ENCODE peak calls at places on chromosomes 5 and 9, in six cellular contexts. One of them, this sample, is unnamed.

GRCh38 chr5:171632618-171633017 is 153.0 kb upstream of the SMIM23 start:
- DNase-seq in stimulated activated CD4-positive, alpha-beta T cell treated with anti-CD3 and anti-CD28 coated beads, Interleukin-2, amount 100 ng/mL, for 48 hours: no peak
- DNase-seq in stimulated activated CD8-positive, alpha-beta memory T cell treated with anti-CD3 and anti-CD28 coated beads, Interleukin-2, amount 100 ng/mL, for 1 hour: no peak
- DNase-seq in activated CD4-positive, alpha-beta T cell treated with anti-CD3 and anti-CD28 coated beads for 48 hours: no peak
- DNase-seq in stimulated activated naive B cell treated with anti-CD40 and anti-IgM and Interleukin-4, amounts not matched to agents 10 μg/mL and 1 μg/mL and 100 μg/mL, for 72 hours: no peak
- DNase-seq in activated CD4-positive, CD25-positive, alpha-beta regulatory T cell: no peak
- DNase-seq in this sample: no peak

GRCh38 chr9:111099199-111100005 is 61.1 kb upstream of the LPAR1 start:
- DNase-seq in activated CD4-positive, CD25-positive, alpha-beta regulatory T cell: no peak
- DNase-seq in stimulated activated CD4-positive, alpha-beta T cell treated with anti-CD3 and anti-CD28 coated beads, Interleukin-2, amount 100 ng/mL, for 48 hours: no peak
- DNase-seq in activated CD4-positive, alpha-beta T cell treated with anti-CD3 and anti-CD28 coated beads for 48 hours: no peak
- DNase-seq in stimulated activated naive B cell treated with anti-CD40 and anti-IgM and Interleukin-4, amounts not matched to agents 10 μg/mL and 1 μg/mL and 100 μg/mL, for 72 hours: no peak
- DNase-seq in stimulated activated CD8-positive, alpha-beta memory T cell treated with anti-CD3 and anti-CD28 coated beads, Interleukin-2, amount 100 ng/mL, for 1 hour: no peak
- DNase-seq in this sample: no peak

GRCh38 chr5:170809551-170809950 is 26.0 kb downstream of the GABRP start:
- DNase-seq in activated CD4-positive, CD25-positive, alpha-beta regulatory T cell: no peak
- DNase-seq in stimulated activated CD8-positive, alpha-beta memory T cell treated with anti-CD3 and anti-CD28 coated beads, Interleukin-2, amount 100 ng/mL, for 1 hour: no peak
- DNase-seq in stimulated activated CD4-positive, alpha-beta T cell treated with anti-CD3 and anti-CD28 coated beads, Interleukin-2, amount 100 ng/mL, for 48 hours: no peak
- DNase-seq in activated CD4-positive, alpha-beta T cell treated with anti-CD3 and anti-CD28 coated beads for 48 hours: no peak
- DNase-seq in stimulated activated naive B cell treated with anti-CD40 and anti-IgM and Interleukin-4, amounts not matched to agents 10 μg/mL and 1 μg/mL and 100 μg/mL, for 72 hours: no peak
- DNase-seq in this sample: no peak

GRCh38 chr5:102747386-102748166 is 7.5 kb upstream of the PAM start:
- DNase-seq in stimulated activated CD8-positive, alpha-beta memory T cell treated with anti-CD3 and anti-CD28 coated beads, Interleukin-2, amount 100 ng/mL, for 1 hour: no peak
- DNase-seq in stimulated activated naive B cell treated with anti-CD40 and anti-IgM and Interleukin-4, amounts not matched to agents 10 μg/mL and 1 μg/mL and 100 μg/mL, for 72 hours: no peak
- DNase-seq in activated CD4-positive, alpha-beta T cell treated with anti-CD3 and anti-CD28 coated beads for 48 hours: no peak
- DNase-seq in activated CD4-positive, CD25-positive, alpha-beta regulatory T cell: no peak
- DNase-seq in stimulated activated CD4-positive, alpha-beta T cell treated with anti-CD3 and anti-CD28 coated beads, Interleukin-2, amount 100 ng/mL, for 48 hours: no peak
- DNase-seq in this sample: no peak

GRCh38 chr9:128276008-128276573 is at the start of gene SWI5:
- DNase-seq in activated CD4-positive, alpha-beta T cell treated with anti-CD3 and anti-CD28 coated beads for 48 hours: peak; percentile 100
- DNase-seq in activated CD4-positive, CD25-positive, alpha-beta regulatory T cell: peak; percentile 100
- DNase-seq in stimulated activated CD4-positive, alpha-beta T cell treated with anti-CD3 and anti-CD28 coated beads, Interleukin-2, amount 100 ng/mL, for 48 hours: peak; percentile 100
- DNase-seq in stimulated activated naive B cell treated with anti-CD40 and anti-IgM and Interleukin-4, amounts not matched to agents 10 μg/mL and 1 μg/mL and 100 μg/mL, for 72 hours: peak; percentile 99
- DNase-seq in stimulated activated CD8-positive, alpha-beta memory T cell treated with anti-CD3 and anti-CD28 coated beads, Interleukin-2, amount 100 ng/mL, for 1 hour: peak; percentile 100
- DNase-seq in this sample: peak; percentile 100

GRCh38 chr9:133125706-133126696 is 5.0 kb upstream of the RALGDS start:
- DNase-seq in stimulated activated naive B cell treated with anti-CD40 and anti-IgM and Interleukin-4, amounts not matched to agents 10 μg/mL and 1 μg/mL and 100 μg/mL, for 72 hours: peak; percentile 58
- DNase-seq in activated CD4-positive, CD25-positive, alpha-beta regulatory T cell: no peak
- DNase-seq in activated CD4-positive, alpha-beta T cell treated with anti-CD3 and anti-CD28 coated beads for 48 hours: no peak
- DNase-seq in stimulated activated CD4-positive, alpha-beta T cell treated with anti-CD3 and anti-CD28 coated beads, Interleukin-2, amount 100 ng/mL, for 48 hours: no peak
- DNase-seq in stimulated activated CD8-positive, alpha-beta memory T cell treated with anti-CD3 and anti-CD28 coated beads, Interleukin-2, amount 100 ng/mL, for 1 hour: no peak
- DNase-seq in this sample: no peak

GRCh38 chr9:125949247-125949646 is 202.1 kb downstream of the PBX3 start:
- DNase-seq in stimulated activated naive B cell treated with anti-CD40 and anti-IgM and Interleukin-4, amounts not matched to agents 10 μg/mL and 1 μg/mL and 100 μg/mL, for 72 hours: no peak
- DNase-seq in stimulated activated CD8-positive, alpha-beta memory T cell treated with anti-CD3 and anti-CD28 coated beads, Interleukin-2, amount 100 ng/mL, for 1 hour: no peak
- DNase-seq in activated CD4-positive, CD25-positive, alpha-beta regulatory T cell: no peak
- DNase-seq in activated CD4-positive, alpha-beta T cell treated with anti-CD3 and anti-CD28 coated beads for 48 hours: no peak
- DNase-seq in stimulated activated CD4-positive, alpha-beta T cell treated with anti-CD3 and anti-CD28 coated beads, Interleukin-2, amount 100 ng/mL, for 48 hours: no peak
- DNase-seq in this sample: no peak

GRCh38 chr5:158755971-158756370 is 343.7 kb downstream of the EBF1 start:
- DNase-seq in activated CD4-positive, CD25-positive, alpha-beta regulatory T cell: no peak
- DNase-seq in activated CD4-positive, alpha-beta T cell treated with anti-CD3 and anti-CD28 coated beads for 48 hours: no peak
- DNase-seq in stimulated activated CD8-positive, alpha-beta memory T cell treated with anti-CD3 and anti-CD28 coated beads, Interleukin-2, amount 100 ng/mL, for 1 hour: no peak
- DNase-seq in stimulated activated CD4-positive, alpha-beta T cell treated with anti-CD3 and anti-CD28 coated beads, Interleukin-2, amount 100 ng/mL, for 48 hours: no peak
- DNase-seq in stimulated activated naive B cell treated with anti-CD40 and anti-IgM and Interleukin-4, amounts not matched to agents 10 μg/mL and 1 μg/mL and 100 μg/mL, for 72 hours: no peak
- DNase-seq in this sample: no peak

GRCh38 chr5:91151947-91152346 is 231.2 kb downstream of the ARRDC3 start:
- DNase-seq in activated CD4-positive, alpha-beta T cell treated with anti-CD3 and anti-CD28 coated beads for 48 hours: no peak
- DNase-seq in stimulated activated naive B cell treated with anti-CD40 and anti-IgM and Interleukin-4, amounts not matched to agents 10 μg/mL and 1 μg/mL and 100 μg/mL, for 72 hours: no peak
- DNase-seq in stimulated activated CD4-positive, alpha-beta T cell treated with anti-CD3 and anti-CD28 coated beads, Interleukin-2, amount 100 ng/mL, for 48 hours: no peak
- DNase-seq in activated CD4-positive, CD25-positive, alpha-beta regulatory T cell: no peak
- DNase-seq in stimulated activated CD8-positive, alpha-beta memory T cell treated with anti-CD3 and anti-CD28 coated beads, Interleukin-2, amount 100 ng/mL, for 1 hour: no peak
- DNase-seq in this sample: no peak

GRCh38 chr5:158100373-158100902 is 241.5 kb upstream of the CLINT1 start:
- DNase-seq in stimulated activated CD8-positive, alpha-beta memory T cell treated with anti-CD3 and anti-CD28 coated beads, Interleukin-2, amount 100 ng/mL, for 1 hour: no peak
- DNase-seq in stimulated activated CD4-positive, alpha-beta T cell treated with anti-CD3 and anti-CD28 coated beads, Interleukin-2, amount 100 ng/mL, for 48 hours: no peak
- DNase-seq in activated CD4-positive, alpha-beta T cell treated with anti-CD3 and anti-CD28 coated beads for 48 hours: no peak
- DNase-seq in activated CD4-positive, CD25-positive, alpha-beta regulatory T cell: no peak
- DNase-seq in stimulated activated naive B cell treated with anti-CD40 and anti-IgM and Interleukin-4, amounts not matched to agents 10 μg/mL and 1 μg/mL and 100 μg/mL, for 72 hours: no peak
- DNase-seq in this sample: no peak

GRCh38 chr5:75818661-75819060 is 101.4 kb upstream of the POC5 start:
- DNase-seq in activated CD4-positive, alpha-beta T cell treated with anti-CD3 and anti-CD28 coated beads for 48 hours: no peak
- DNase-seq in stimulated activated CD4-positive, alpha-beta T cell treated with anti-CD3 and anti-CD28 coated beads, Interleukin-2, amount 100 ng/mL, for 48 hours: no peak
- DNase-seq in activated CD4-positive, CD25-positive, alpha-beta regulatory T cell: no peak
- DNase-seq in stimulated activated naive B cell treated with anti-CD40 and anti-IgM and Interleukin-4, amounts not matched to agents 10 μg/mL and 1 μg/mL and 100 μg/mL, for 72 hours: no peak
- DNase-seq in stimulated activated CD8-positive, alpha-beta memory T cell treated with anti-CD3 and anti-CD28 coated beads, Interleukin-2, amount 100 ng/mL, for 1 hour: no peak
- DNase-seq in this sample: no peak

GRCh38 chr9:97567894-97568202 is 65.3 kb downstream of the TSTD2 start:
- DNase-seq in activated CD4-positive, CD25-positive, alpha-beta regulatory T cell: no peak
- DNase-seq in stimulated activated CD4-positive, alpha-beta T cell treated with anti-CD3 and anti-CD28 coated beads, Interleukin-2, amount 100 ng/mL, for 48 hours: no peak
- DNase-seq in stimulated activated CD8-positive, alpha-beta memory T cell treated with anti-CD3 and anti-CD28 coated beads, Interleukin-2, amount 100 ng/mL, for 1 hour: no peak
- DNase-seq in activated CD4-positive, alpha-beta T cell treated with anti-CD3 and anti-CD28 coated beads for 48 hours: no peak
- DNase-seq in stimulated activated naive B cell treated with anti-CD40 and anti-IgM and Interleukin-4, amounts not matched to agents 10 μg/mL and 1 μg/mL and 100 μg/mL, for 72 hours: no peak
- DNase-seq in this sample: no peak

GRCh38 chr5:119179857-119180641 is 109.2 kb downstream of the DMXL1 start:
- DNase-seq in activated CD4-positive, CD25-positive, alpha-beta regulatory T cell: no peak
- DNase-seq in stimulated activated CD4-positive, alpha-beta T cell treated with anti-CD3 and anti-CD28 coated beads, Interleukin-2, amount 100 ng/mL, for 48 hours: no peak
- DNase-seq in stimulated activated naive B cell treated with anti-CD40 and anti-IgM and Interleukin-4, amounts not matched to agents 10 μg/mL and 1 μg/mL and 100 μg/mL, for 72 hours: no peak
- DNase-seq in stimulated activated CD8-positive, alpha-beta memory T cell treated with anti-CD3 and anti-CD28 coated beads, Interleukin-2, amount 100 ng/mL, for 1 hour: no peak
- DNase-seq in activated CD4-positive, alpha-beta T cell treated with anti-CD3 and anti-CD28 coated beads for 48 hours: no peak
- DNase-seq in this sample: no peak

GRCh38 chr5:26740182-26740581 is 298.2 kb downstream of the CDH9 start:
- DNase-seq in activated CD4-positive, CD25-positive, alpha-beta regulatory T cell: no peak
- DNase-seq in activated CD4-positive, alpha-beta T cell treated with anti-CD3 and anti-CD28 coated beads for 48 hours: no peak
- DNase-seq in stimulated activated naive B cell treated with anti-CD40 and anti-IgM and Interleukin-4, amounts not matched to agents 10 μg/mL and 1 μg/mL and 100 μg/mL, for 72 hours: no peak
- DNase-seq in stimulated activated CD4-positive, alpha-beta T cell treated with anti-CD3 and anti-CD28 coated beads, Interleukin-2, amount 100 ng/mL, for 48 hours: no peak
- DNase-seq in stimulated activated CD8-positive, alpha-beta memory T cell treated with anti-CD3 and anti-CD28 coated beads, Interleukin-2, amount 100 ng/mL, for 1 hour: no peak
- DNase-seq in this sample: no peak

GRCh38 chr5:157072508-157072907 is 13.6 kb upstream of the HAVCR1 start:
- DNase-seq in stimulated activated CD8-positive, alpha-beta memory T cell treated with anti-CD3 and anti-CD28 coated beads, Interleukin-2, amount 100 ng/mL, for 1 hour: no peak
- DNase-seq in stimulated activated CD4-positive, alpha-beta T cell treated with anti-CD3 and anti-CD28 coated beads, Interleukin-2, amount 100 ng/mL, for 48 hours: no peak
- DNase-seq in stimulated activated naive B cell treated with anti-CD40 and anti-IgM and Interleukin-4, amounts not matched to agents 10 μg/mL and 1 μg/mL and 100 μg/mL, for 72 hours: no peak
- DNase-seq in activated CD4-positive, CD25-positive, alpha-beta regulatory T cell: no peak
- DNase-seq in activated CD4-positive, alpha-beta T cell treated with anti-CD3 and anti-CD28 coated beads for 48 hours: peak; percentile 36
- DNase-seq in this sample: no peak